ENCODE peak calls at places on chromosomes 6 and 20, in five cellular contexts. One of them, this sample, is unnamed.

GRCh38 chr6:138278326-138278725 is 60.0 kb upstream of the PBOV1 start:
- DNase-seq in AG04450: no peak
- DNase-seq in dorsolateral prefrontal cortex: no peak
- DNase-seq in AG10803: peak
- DNase-seq in foreskin fibroblast: peak
- DNase-seq in this sample: no peak

GRCh38 chr6:2185056-2185455 is 60.3 kb downstream of the GMDS start:
- DNase-seq in AG04450: no peak
- DNase-seq in dorsolateral prefrontal cortex: no peak
- DNase-seq in AG10803: no peak
- DNase-seq in foreskin fibroblast: peak
- DNase-seq in this sample: no peak

GRCh38 chr6:67112120-67112519 is 1405.1 kb upstream of the EYS start:
- DNase-seq in AG04450: no peak
- DNase-seq in dorsolateral prefrontal cortex: no peak
- DNase-seq in AG10803: no peak
- DNase-seq in foreskin fibroblast: no peak
- DNase-seq in this sample: no peak

GRCh38 chr20:50913976-50914375 is 17.3 kb downstream of the ADNP start:
- DNase-seq in AG04450: peak
- DNase-seq in dorsolateral prefrontal cortex: no peak
- DNase-seq in AG10803: peak
- DNase-seq in foreskin fibroblast: peak
- DNase-seq in this sample: no peak

GRCh38 chr6:138971601-138972000 is 16.5 kb downstream of the REPS1 start:
- DNase-seq in AG04450: no peak
- DNase-seq in dorsolateral prefrontal cortex: peak
- DNase-seq in AG10803: peak
- DNase-seq in foreskin fibroblast: peak
- DNase-seq in this sample: no peak

GRCh38 chr20:21436186-21436585 is 38.9 kb upstream of the NKX2-4 start:
- DNase-seq in AG04450: no peak
- DNase-seq in dorsolateral prefrontal cortex: no peak
- DNase-seq in AG10803: peak
- DNase-seq in foreskin fibroblast: peak
- DNase-seq in this sample: peak

GRCh38 chr20:37392441-37393195 is 46.7 kb downstream of the SRC start:
- DNase-seq in AG04450: no peak
- DNase-seq in dorsolateral prefrontal cortex: no peak
- DNase-seq in AG10803: no peak
- DNase-seq in foreskin fibroblast: peak
- DNase-seq in this sample: no peak

GRCh38 chr6:145318952-145319351 is 416.4 kb downstream of the EPM2A start:
- DNase-seq in AG04450: no peak
- DNase-seq in dorsolateral prefrontal cortex: no peak
- DNase-seq in AG10803: no peak
- DNase-seq in foreskin fibroblast: no peak
- DNase-seq in this sample: no peak

GRCh38 chr6:15943423-15943822 is 185.5 kb upstream of the MYLIP start:
- DNase-seq in AG04450: no peak
- DNase-seq in dorsolateral prefrontal cortex: no peak
- DNase-seq in AG10803: no peak
- DNase-seq in foreskin fibroblast: no peak
- DNase-seq in this sample: no peak

GRCh38 chr6:4714961-4715501 is 61.2 kb upstream of the CDYL start:
- DNase-seq in AG04450: no peak
- DNase-seq in dorsolateral prefrontal cortex: no peak
- DNase-seq in AG10803: no peak
- DNase-seq in foreskin fibroblast: no peak
- DNase-seq in this sample: no peak

GRCh38 chr6:90028995-90029635 is 134.8 kb downstream of the GJA10 start:
- DNase-seq in AG04450: no peak
- DNase-seq in dorsolateral prefrontal cortex: no peak
- DNase-seq in AG10803: no peak
- DNase-seq in foreskin fibroblast: no peak
- DNase-seq in this sample: no peak

GRCh38 chr6:107153061-107153460 is 37.7 kb upstream of the BEND3 start:
- DNase-seq in AG04450: no peak
- DNase-seq in dorsolateral prefrontal cortex: no peak
- DNase-seq in AG10803: no peak
- DNase-seq in foreskin fibroblast: no peak
- DNase-seq in this sample: no peak

GRCh38 chr6:134585529-134585873 is 267.6 kb upstream of the SGK1 start:
- DNase-seq in AG04450: no peak
- DNase-seq in dorsolateral prefrontal cortex: no peak
- DNase-seq in AG10803: no peak
- DNase-seq in foreskin fibroblast: no peak
- DNase-seq in this sample: no peak

DNA sequence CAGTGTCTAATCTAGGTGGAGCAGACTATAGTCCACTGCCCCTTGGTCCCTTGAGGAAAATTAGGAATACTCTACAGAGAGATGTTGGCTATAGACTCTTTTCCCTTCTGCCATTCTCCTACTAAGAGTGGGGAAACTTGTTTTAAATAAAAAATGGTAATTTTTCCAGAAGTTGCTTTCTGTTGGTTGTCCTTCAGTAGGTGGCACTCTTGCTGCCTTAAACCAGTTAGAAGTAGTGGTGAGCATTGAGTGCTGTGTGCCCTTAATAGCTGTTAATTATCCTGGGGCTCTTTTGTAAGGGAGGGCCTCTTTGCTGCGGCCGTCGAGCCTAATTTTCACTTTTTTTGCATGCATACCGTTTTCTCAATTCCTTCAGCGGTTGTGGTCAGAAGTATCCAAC is 2.8 kb downstream of the CMTR1 start:
- DNase-seq in AG04450: no peak
- DNase-seq in dorsolateral prefrontal cortex: no peak
- DNase-seq in AG10803: no peak
- DNase-seq in foreskin fibroblast: peak
- DNase-seq in this sample: no peak
- TF ChIP-seq CTCF in AG04450: no peak
- TF ChIP-seq CTCF in dorsolateral prefrontal cortex: no peak
- TF ChIP-seq CTCF in AG10803: no peak
- TF ChIP-seq CTCF in foreskin fibroblast: peak
- TF ChIP-seq CTCF in this sample: peak

DNA sequence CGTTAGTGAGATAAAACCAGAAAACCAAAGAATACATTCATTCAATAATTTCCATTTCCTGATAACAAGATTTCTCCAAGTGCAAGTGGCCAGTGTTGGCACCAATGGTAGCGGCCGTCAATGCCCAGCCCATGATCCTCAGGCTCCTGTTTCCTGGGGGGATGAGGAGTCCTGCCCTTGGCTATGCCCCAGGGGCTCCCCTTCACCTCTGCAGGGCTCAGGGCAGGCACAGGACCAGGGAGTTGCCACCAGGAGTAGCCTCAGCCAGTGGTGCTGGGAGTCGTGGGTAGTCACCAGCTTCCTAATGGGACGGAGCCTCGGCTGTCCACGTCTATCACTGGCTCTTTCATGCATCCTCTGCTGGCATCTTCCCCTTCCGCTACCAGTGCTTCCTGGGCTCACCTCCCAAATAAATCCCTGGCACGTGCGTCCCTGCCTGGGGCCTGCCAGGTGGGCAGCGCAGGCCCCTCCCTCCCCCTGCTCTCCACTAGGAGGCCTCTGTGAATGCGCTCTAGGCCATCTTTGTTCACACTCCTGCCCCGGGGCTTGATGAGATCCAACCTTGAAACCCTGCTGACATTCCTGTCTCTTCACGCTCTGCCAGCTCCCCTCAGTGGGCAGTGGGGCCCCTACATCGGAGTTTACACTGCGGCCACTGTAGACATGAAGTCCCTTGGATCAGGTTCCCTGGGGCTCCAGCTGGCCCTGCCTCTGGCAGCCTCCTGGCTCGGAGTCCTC is 215.7 kb downstream of the SYNDIG1 start:
- DNase-seq in AG04450: no peak
- DNase-seq in dorsolateral prefrontal cortex: no peak
- DNase-seq in AG10803: no peak
- DNase-seq in foreskin fibroblast: no peak
- DNase-seq in this sample: no peak
- H3K4me3 ChIP-seq in AG04450: no peak
- H3K4me3 ChIP-seq in dorsolateral prefrontal cortex: no peak
- H3K4me3 ChIP-seq in AG10803: no peak
- H3K4me3 ChIP-seq in foreskin fibroblast: no peak
- H3K4me3 ChIP-seq in this sample: no peak

GRCh38 chr6:157644043-157644810 is 178.8 kb upstream of the SNX9 start:
- DNase-seq in AG04450: no peak
- DNase-seq in dorsolateral prefrontal cortex: peak
- DNase-seq in AG10803: peak
- DNase-seq in foreskin fibroblast: peak
- DNase-seq in this sample: no peak
- TF ChIP-seq CTCF in AG04450: peak
- TF ChIP-seq CTCF in dorsolateral prefrontal cortex: peak
- TF ChIP-seq CTCF in AG10803: peak
- TF ChIP-seq CTCF in foreskin fibroblast: peak
- TF ChIP-seq CTCF in this sample: peak

GRCh38 chr20:31475032-31475431 is at the start of the genes DEFB124 and REM1:
- DNase-seq in AG04450: no peak
- DNase-seq in dorsolateral prefrontal cortex: no peak
- DNase-seq in AG10803: no peak
- DNase-seq in foreskin fibroblast: no peak
- DNase-seq in this sample: no peak
- H3K4me3 ChIP-seq in AG04450: no peak
- H3K4me3 ChIP-seq in dorsolateral prefrontal cortex: peak
- H3K4me3 ChIP-seq in AG10803: peak
- H3K4me3 ChIP-seq in foreskin fibroblast: peak
- H3K4me3 ChIP-seq in this sample: no peak

GRCh38 chr20:49323622-49324238 is 45.9 kb upstream of the ZNFX1 start:
- DNase-seq in AG04450: peak
- DNase-seq in dorsolateral prefrontal cortex: no peak
- DNase-seq in AG10803: peak
- DNase-seq in foreskin fibroblast: peak
- DNase-seq in this sample: no peak
- TF ChIP-seq CTCF in AG04450: peak
- TF ChIP-seq CTCF in dorsolateral prefrontal cortex: peak
- TF ChIP-seq CTCF in AG10803: peak
- TF ChIP-seq CTCF in foreskin fibroblast: peak
- TF ChIP-seq CTCF in this sample: peak

DNA sequence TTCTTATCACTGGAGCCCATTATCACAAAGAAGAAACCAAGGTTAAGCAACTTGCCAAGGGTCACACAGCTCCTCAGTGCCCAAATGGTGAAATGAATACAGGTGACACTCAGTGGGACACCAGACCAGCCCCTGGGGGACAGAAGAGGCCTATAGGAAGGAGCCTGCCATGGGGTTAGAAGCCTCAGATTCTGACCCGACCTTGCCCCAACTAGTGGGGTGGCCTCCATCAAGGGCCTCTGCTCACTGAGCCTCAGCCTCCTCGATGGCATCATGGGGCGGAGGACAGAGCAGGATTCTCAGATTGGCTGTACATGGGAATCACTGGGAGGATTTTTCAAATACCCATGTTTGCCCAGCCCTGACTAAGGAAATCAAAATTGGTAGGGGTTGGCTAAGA is 47.6 kb downstream of the MRPL14 start:
- DNase-seq in AG04450: no peak
- DNase-seq in dorsolateral prefrontal cortex: no peak
- DNase-seq in AG10803: no peak
- DNase-seq in foreskin fibroblast: no peak
- DNase-seq in this sample: no peak
- H3K4me3 ChIP-seq in AG04450: no peak
- H3K4me3 ChIP-seq in dorsolateral prefrontal cortex: no peak
- H3K4me3 ChIP-seq in AG10803: no peak
- H3K4me3 ChIP-seq in foreskin fibroblast: no peak
- H3K4me3 ChIP-seq in this sample: no peak

DNA sequence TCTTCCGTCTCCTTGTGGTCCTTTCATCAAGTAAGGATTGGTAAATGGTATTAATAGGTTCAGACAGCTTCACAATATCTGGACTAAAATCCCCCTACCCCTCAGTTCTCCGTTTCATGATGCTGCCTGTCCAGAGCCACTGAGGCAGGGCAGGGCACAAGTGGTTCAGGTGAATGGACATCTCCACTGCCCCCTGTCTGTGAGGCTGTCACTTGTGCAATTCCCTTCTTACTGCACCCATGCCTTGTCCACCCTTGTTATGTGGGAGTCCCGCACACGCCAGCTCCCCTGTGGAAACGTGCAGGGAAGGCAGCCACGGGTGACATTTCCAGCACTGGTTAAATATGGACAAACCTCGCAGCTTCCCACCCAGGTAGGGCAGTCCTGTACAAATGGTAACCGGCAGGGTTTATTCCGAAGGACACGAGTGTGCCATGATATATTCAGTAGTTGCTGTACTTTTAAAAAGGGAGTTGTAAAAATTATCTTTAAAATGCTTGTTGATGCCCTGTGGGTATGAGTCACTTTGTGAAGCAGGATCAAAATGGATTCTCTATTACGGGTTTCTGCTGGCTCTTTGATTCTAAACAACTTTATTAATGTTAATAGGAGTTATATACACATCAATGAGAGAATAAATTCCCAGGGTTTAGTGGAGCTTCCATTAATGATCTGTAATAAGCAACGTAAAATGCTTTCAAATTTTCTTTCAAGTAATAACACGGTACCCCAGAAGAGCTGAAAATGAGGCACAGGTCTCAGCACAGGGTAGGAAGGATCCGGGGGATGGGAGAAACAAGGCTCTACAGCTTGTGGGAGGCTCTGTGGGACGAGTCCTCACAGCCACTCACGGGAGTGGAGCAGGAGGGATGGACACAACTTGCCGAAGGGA is 73.4 kb downstream of the FYN start:
- DNase-seq in AG04450: no peak
- DNase-seq in dorsolateral prefrontal cortex: no peak
- DNase-seq in AG10803: no peak
- DNase-seq in foreskin fibroblast: no peak
- DNase-seq in this sample: no peak
- TF ChIP-seq CTCF in AG04450: no peak
- TF ChIP-seq CTCF in dorsolateral prefrontal cortex: no peak
- TF ChIP-seq CTCF in AG10803: no peak
- TF ChIP-seq CTCF in foreskin fibroblast: no peak
- TF ChIP-seq CTCF in this sample: peak

DNA sequence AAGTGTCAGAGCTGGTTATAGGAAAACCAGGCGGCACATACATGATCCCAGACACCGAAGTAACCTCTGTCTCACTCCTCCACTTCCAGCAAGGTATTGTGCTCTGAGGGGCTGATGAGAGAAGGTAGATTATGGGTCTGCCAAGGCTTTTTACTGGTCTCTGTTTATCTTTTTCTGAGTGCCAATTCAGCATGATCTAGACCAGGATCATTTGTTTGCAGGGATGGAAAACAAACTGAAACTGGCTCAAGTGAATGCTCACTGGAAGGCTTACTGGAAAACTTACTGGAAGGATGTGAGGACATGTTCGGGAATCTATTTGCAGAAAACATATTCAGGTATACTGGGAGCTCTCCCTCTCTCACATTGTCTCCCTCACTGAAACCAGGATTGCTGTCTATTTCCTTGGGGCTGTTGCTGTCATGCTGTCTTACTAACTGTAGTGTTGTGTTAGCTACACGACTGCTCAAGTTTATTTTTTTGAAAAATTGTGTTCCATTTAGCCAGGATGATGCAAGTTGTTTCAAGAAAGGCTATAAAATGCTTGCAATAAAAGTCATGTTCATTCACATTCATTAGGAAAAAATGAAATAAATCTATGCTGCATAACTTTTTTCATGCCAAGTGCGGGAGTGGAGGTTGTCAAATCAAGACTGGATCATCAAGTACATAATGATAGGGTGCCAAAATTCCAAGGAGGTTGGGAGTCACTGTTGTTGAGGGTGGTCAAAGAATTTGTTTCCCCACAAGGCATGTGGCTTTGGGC is 37.0 kb downstream of the KLHL31 start:
- DNase-seq in AG04450: no peak
- DNase-seq in dorsolateral prefrontal cortex: no peak
- DNase-seq in AG10803: peak
- DNase-seq in foreskin fibroblast: peak
- DNase-seq in this sample: no peak
- H3K4me3 ChIP-seq in AG04450: no peak
- H3K4me3 ChIP-seq in dorsolateral prefrontal cortex: no peak
- H3K4me3 ChIP-seq in AG10803: no peak
- H3K4me3 ChIP-seq in foreskin fibroblast: no peak
- H3K4me3 ChIP-seq in this sample: no peak

This sample was measured in retinal pigment epithelial cell.